ENCODE peak calls at places on chromosomes 1 and 21, in eight cellular contexts. N, M, K, D, C, O, S and F are unnamed samples.
A peak's percentile ranks its signal among the peaks of the same experiment; 100 is the strongest.

GRCh38 chr1:186806477-186806876 is 22.3 kb upstream of the PLA2G4A start:
- DNase-seq in N (peak; percentile 27), M (no peak), K (no peak), D (no peak), C (peak; percentile 63), O (no peak), S (no peak), F (no peak)

GRCh38 chr1:116152577-116152943 is 41.4 kb downstream of the MAB21L3 start:
- DNase-seq in N (no peak), M (no peak), K (no peak), D (no peak), C (no peak), O (no peak), S (no peak), F (no peak)

GRCh38 chr1:182625716-182626504 is 21.7 kb upstream of the RGS16 start:
- DNase-seq in N (peak; percentile 36), M (no peak), K (no peak), D (no peak), C (no peak), O (no peak), S (no peak), F (no peak)

GRCh38 chr1:36411674-36412648 is 14.3 kb upstream of the LSM10 start:
- DNase-seq in N (peak; percentile 51), M (peak; percentile 44), K (no peak), D (no peak), C (peak; percentile 76), O (no peak), S (no peak), F (peak; percentile 67)

GRCh38 chr1:37633040-37633949 is 1.4 kb downstream of the RSPO1 start:
- DNase-seq in N (no peak), M (no peak), K (no peak), D (no peak), C (peak; percentile 37), O (no peak), S (no peak), F (no peak)

GRCh38 chr21:14926186-14926585 is 138.6 kb downstream of the NRIP1 start:
- DNase-seq in N (no peak), M (no peak), K (no peak), D (no peak), C (no peak), O (no peak), S (no peak), F (no peak)

GRCh38 chr1:156691665-156692408 is 13.5 kb downstream of the CRABP2 start:
- DNase-seq in N (peak; percentile 94), M (no peak), K (no peak), D (no peak), C (peak; percentile 76), O (no peak), S (no peak), F (no peak)

GRCh38 chr1:159866905-159867304 is 4.4 kb upstream of the VSIG8 start:
- DNase-seq in N (no peak), M (peak; percentile 25), K (no peak), D (no peak), C (no peak), O (no peak), S (no peak), F (peak; percentile 5)

DNA sequence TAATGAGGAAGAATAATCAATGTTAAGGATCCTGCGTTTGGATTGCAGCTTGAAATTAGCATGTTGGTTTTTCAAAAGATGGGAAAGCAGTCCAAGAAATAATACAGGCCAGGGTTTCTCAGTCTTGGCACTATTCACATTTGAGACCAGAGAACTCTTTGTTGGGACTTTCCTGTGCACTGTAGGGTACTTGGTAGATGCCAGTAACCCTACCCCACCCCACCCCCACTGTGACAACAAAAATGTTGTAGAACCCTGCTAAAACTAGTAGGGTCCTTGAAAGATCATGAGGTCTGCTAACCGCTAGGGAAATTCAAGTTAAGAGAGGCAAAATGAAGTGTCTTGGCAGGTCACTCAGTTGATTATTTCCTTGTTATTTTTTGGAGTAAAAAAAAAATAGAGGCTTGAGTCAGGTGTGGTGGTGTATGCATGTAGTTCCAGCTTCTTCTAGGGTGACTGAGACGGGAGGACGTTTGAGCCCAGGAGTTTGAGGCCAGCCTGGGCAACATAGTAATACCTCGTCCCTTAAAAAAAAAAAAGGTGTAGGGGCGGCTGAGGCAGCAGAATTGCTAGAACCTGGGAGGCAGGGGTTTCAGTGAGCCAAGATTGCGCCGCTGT is 53.3 kb downstream of the SPEN start:
- DNase-seq in N (no peak), M (no peak), K (no peak), D (no peak), C (peak; percentile 32), O (no peak), S (no peak), F (no peak)
- H3K36me3 ChIP-seq in N (no peaks in the 10 kb centered on the region), M (no peaks in the 10 kb centered on the region), K (no peaks in the 10 kb centered on the region), D (no peaks in the 10 kb centered on the region), C (no peaks in the 10 kb centered on the region), O (no peaks in the 10 kb centered on the region), S (peaks cover 7% of the 10 kb centered on the region), F (peaks cover 47% of the 10 kb centered on the region)

DNA sequence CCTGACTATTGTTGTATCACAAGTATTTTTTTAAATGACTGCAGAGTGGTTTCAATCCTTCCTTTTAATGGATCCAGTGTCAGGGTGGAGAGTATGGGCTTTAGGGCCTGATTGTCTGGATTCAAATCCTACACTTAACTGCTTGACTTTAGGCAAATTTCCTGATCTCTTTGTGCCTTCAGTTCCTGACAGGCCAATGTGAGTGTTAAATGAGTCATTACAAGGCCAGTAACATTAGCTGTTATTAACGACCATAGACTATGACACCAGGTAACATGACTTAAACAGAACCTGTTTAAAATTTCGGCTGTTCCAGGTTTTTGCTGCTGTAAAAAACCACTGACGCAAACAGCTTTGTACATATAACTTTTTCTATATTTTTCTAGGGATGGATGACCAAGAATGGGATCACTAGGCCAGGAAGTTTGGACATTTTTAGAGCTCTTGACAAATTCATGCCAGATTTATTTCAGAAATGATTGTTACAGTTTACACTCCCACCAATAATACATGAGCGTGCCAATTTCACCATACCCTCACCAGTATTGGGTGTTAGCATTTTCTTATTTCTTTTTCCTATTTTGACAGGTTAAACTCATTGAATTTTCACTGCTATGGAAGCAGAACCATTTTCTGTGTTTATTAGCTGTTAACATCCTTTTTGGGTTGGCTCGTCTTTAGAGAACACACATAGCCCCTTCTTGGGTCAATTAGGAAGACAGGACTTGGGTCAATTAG is 11.3 kb downstream of the ZNF362 start:
- DNase-seq in N (peak; percentile 43), M (no peak), K (no peak), D (no peak), C (no peak), O (no peak), S (no peak), F (no peak)
- H3K36me3 ChIP-seq in N (no peaks in the 10 kb centered on the region), M (peaks cover 10% of the 10 kb centered on the region), K (no peaks in the 10 kb centered on the region), D (no peaks in the 10 kb centered on the region), C (no peaks in the 10 kb centered on the region), O (peaks cover 3% of the 10 kb centered on the region), S (peaks cover 4% of the 10 kb centered on the region), F (peaks cover 53% of the 10 kb centered on the region)

DNA sequence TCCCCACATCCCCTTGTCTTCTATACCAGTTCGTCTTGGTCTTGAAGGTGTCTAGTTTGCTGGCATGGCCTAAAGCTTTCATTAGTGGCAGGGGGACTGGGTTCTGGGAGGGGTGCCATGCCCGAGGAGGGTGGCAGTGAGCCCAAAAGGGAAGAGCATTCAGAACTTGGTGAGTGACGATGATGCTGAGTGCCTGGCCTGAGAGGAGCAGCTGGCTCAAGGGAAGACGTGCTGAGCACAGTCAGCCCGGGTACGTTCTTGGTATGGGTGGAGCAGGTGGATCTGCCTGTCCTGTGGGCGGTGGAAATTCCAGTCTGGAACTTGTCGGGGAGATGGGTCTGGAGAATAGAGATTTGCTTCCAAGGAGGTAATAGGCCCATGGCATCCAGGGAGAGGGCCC is 4.6 kb downstream of the FDPS start:
- DNase-seq in N (peak; percentile 7), M (no peak), K (no peak), D (no peak), C (no peak), O (peak; percentile 30), S (no peak), F (no peak)
- H3K36me3 ChIP-seq in N (peaks cover 27% of the 10 kb centered on the region), M (peaks cover 19% of the 10 kb centered on the region), K (peaks cover 3% of the 10 kb centered on the region), D (no peaks in the 10 kb centered on the region), C (peaks cover 21% of the 10 kb centered on the region), O (no peaks in the 10 kb centered on the region), S (peaks cover 56% of the 10 kb centered on the region), F (peaks cover 68% of the 10 kb centered on the region)

GRCh38 chr1:235011064-235011598 is 117.5 kb downstream of the TOMM20 start:
- DNase-seq in N (no peak), M (no peak), K (no peak), D (no peak), C (no peak), O (peak; percentile 66), S (no peak), F (peak; percentile 45)
- H3K36me3 ChIP-seq in N (no peaks in the 10 kb centered on the region), M (no peaks in the 10 kb centered on the region), K (no peaks in the 10 kb centered on the region), D (no peaks in the 10 kb centered on the region), C (no peaks in the 10 kb centered on the region), O (no peaks in the 10 kb centered on the region), S (no peaks in the 10 kb centered on the region), F (no peaks in the 10 kb centered on the region)

GRCh38 chr21:38256599-38257302 is at the start of gene KCNJ15:
- DNase-seq in N (peak; percentile 62), M (no peak), K (no peak), D (no peak), C (no peak), O (no peak), S (no peak), F (no peak)
- H3K36me3 ChIP-seq in N (no peaks in the 10 kb centered on the region), M (no peaks in the 10 kb centered on the region), K (no peaks in the 10 kb centered on the region), D (no peaks in the 10 kb centered on the region), C (no peaks in the 10 kb centered on the region), O (no peaks in the 10 kb centered on the region), S (no peaks in the 10 kb centered on the region), F (no peaks in the 10 kb centered on the region)

GRCh38 chr1:29200905-29201594 is 19.4 kb upstream of the SRSF4 start:
- DNase-seq in N (no peak), M (no peak), K (no peak), D (no peak), C (no peak), O (peak; percentile 1), S (no peak), F (no peak)
- H3K36me3 ChIP-seq in N (peaks cover 8% of the 10 kb centered on the region), M (peaks cover 47% of the 10 kb centered on the region), K (no peaks in the 10 kb centered on the region), D (peaks cover 11% of the 10 kb centered on the region), C (peaks cover 5% of the 10 kb centered on the region), O (peaks cover 25% of the 10 kb centered on the region), S (peaks cover 71% of the 10 kb centered on the region), F (peaks cover 52% of the 10 kb centered on the region)